ENCODE peak calls at places on chromosomes 6 and 20, in four cellular contexts. U is naive thymus-derived CD8-positive, alpha-beta T cell; L is HT1080; X is HEK293T. E is an unnamed sample.

GRCh38 chr6:551405-551804 is 105.5 kb downstream of the HUS1B start:
- DNase-seq in U (no peak), X (peak), L (peak), E (peak)

GRCh38 chr6:55176958-55177357 is 2.6 kb downstream of the HCRTR2 start:
- DNase-seq in X (no peak), U (no peak), L (no peak), E (no peak)

GRCh38 chr6:138275976-138276375 is 57.7 kb upstream of the PBOV1 start:
- DNase-seq in X (peak), U (no peak), L (no peak), E (no peak)

GRCh38 chr6:38391206-38391908 is 248.4 kb downstream of the BTBD9 start:
- DNase-seq in X (no peak), L (peak), U (no peak), E (no peak)

GRCh38 chr6:328184-328670 is 35.9 kb downstream of the DUSP22 start:
- DNase-seq in U (no peak), L (peak), X (no peak), E (peak)

GRCh38 chr6:166715065-166715464 is 88.0 kb upstream of the RPS6KA2 start:
- DNase-seq in L (no peak), X (no peak), U (no peak), E (no peak)

GRCh38 chr6:32047084-32047478 is 8.9 kb downstream of the CYP21A2 start:
- DNase-seq in X (no peak), U (no peak), L (peak), E (no peak)

GRCh38 chr6:126258150-126258549 is 81.8 kb upstream of the CENPW start:
- DNase-seq in U (no peak), X (no peak), L (no peak), E (no peak)

GRCh38 chr20:58497076-58497665 is 18.0 kb downstream of the APCDD1L start:
- DNase-seq in L (no peak), U (no peak), X (no peak), E (no peak)

GRCh38 chr20:5705827-5706226 is 44.4 kb upstream of the SHLD1 start:
- DNase-seq in X (no peak), U (no peak), L (no peak), E (no peak)

GRCh38 chr20:33211817-33212424 is 5.2 kb upstream of the BPIFA3 start:
- DNase-seq in L (peak), X (peak), U (no peak), E (peak)

GRCh38 chr6:150930816-150931215 is 65.3 kb downstream of the MTHFD1L start:
- DNase-seq in L (no peak), X (no peak), U (no peak), E (no peak)

GRCh38 chr20:53331151-53331973 is 262.3 kb downstream of the ZNF217 start:
- DNase-seq in U (no peak), L (peak), X (peak), E (peak)

GRCh38 chr20:34022154-34022842 is 28.6 kb downstream of the RALY start:
- DNase-seq in X (peak), L (peak), U (no peak), E (no peak)

GRCh38 chr20:17911927-17912326 is 56.7 kb downstream of the SNX5 start:
- DNase-seq in L (no peak), U (no peak), X (no peak), E (no peak)

GRCh38 chr6:112298021-112298745 is 43.8 kb upstream of the LAMA4 start:
- DNase-seq in U (no peak), L (peak), X (no peak), E (peak)

GRCh38 chr20:32972181-32973076 is 31.8 kb downstream of the SUN5 start:
- DNase-seq in U (peak), X (no peak), L (peak), E (no peak)

GRCh38 chr20:297925-298754 is 770 bp downstream of the ZCCHC3 start:
- DNase-seq in X (peak), U (peak), L (peak), E (no peak)

GRCh38 chr6:120211955-120212792 is 862.6 kb upstream of the MAN1A1 start:
- DNase-seq in U (no peak), L (peak), X (no peak), E (no peak)

GRCh38 chr20:35312348-35312747 is 20.1 kb upstream of the FAM83C start:
- DNase-seq in L (peak), X (no peak), U (no peak), E (peak)

E was measured in HFF-Myc.